ENCODE peak calls at places on chromosomes 5 and 9, in eight cellular contexts. U is WTC11, L is tibial artery, N is GM06990, J is astrocyte of the spinal cord, Z is cardiac fibroblast, G is choroid plexus epithelial cell, I is ovary. H is an unnamed sample.

GRCh38 chr5:95617057-95617456 is 2.8 kb upstream of the GPR150 start:
- DNase-seq in U (no peak), L (no peak), N (no peak), J (peak; percentile 23), Z (peak; percentile 92), G (peak; percentile 84), I (no peak), H (no peak)

GRCh38 chr9:76759726-76760125 is 4.5 kb upstream of the PCA3 start:
- DNase-seq in U (no peak), L (no peak), N (no peak), J (no peak), Z (no peak), G (no peak), I (no peak), H (peak; percentile 27)

GRCh38 chr5:116881921-116882531 is 307.4 kb upstream of the SEMA6A start:
- DNase-seq in U (no peak), L (no peak), N (no peak), J (no peak), Z (no peak), G (no peak), I (no peak), H (no peak)

GRCh38 chr5:102959055-102959454 is 160.9 kb downstream of the GIN1 start:
- DNase-seq in U (no peak), L (no peak), N (no peak), J (peak; percentile 94), Z (peak; percentile 95), G (peak; percentile 94), I (no peak), H (no peak)

GRCh38 chr9:116504893-116505480 is 182.1 kb upstream of the TRIM32 start:
- DNase-seq in U (no peak), L (no peak), N (peak; percentile 41), J (no peak), Z (no peak), G (no peak), I (no peak), H (no peak)

GRCh38 chr9:115367780-115368179 is 249.8 kb upstream of the TNC start:
- DNase-seq in U (no peak), L (no peak), N (no peak), J (peak; percentile 32), Z (peak; percentile 55), G (peak; percentile 55), I (no peak), H (no peak)

GRCh38 chr5:131377785-131378325 is 114.0 kb downstream of the CDC42SE2 start:
- DNase-seq in U (no peak), L (no peak), N (no peak), J (peak; percentile 68), Z (peak; percentile 69), G (peak; percentile 75), I (no peak), H (no peak)

GRCh38 chr5:135533346-135533745 is 2.4 kb downstream of the NEUROG1 start:
- DNase-seq in U (no peak), L (no peak), N (no peak), J (no peak), Z (no peak), G (no peak), I (no peak), H (no peak)

GRCh38 chr5:80955082-80955481 is 5.1 kb upstream of the RASGRF2 start:
- DNase-seq in U (no peak), L (no peak), N (no peak), J (no peak), Z (no peak), G (no peak), I (no peak), H (no peak)

GRCh38 chr5:75603421-75603820 is 7.8 kb upstream of the ANKDD1B start:
- DNase-seq in U (no peak), L (no peak), N (no peak), J (no peak), Z (no peak), G (peak; percentile 41), I (no peak), H (no peak)

GRCh38 chr5:100761192-100761591 is 141.9 kb downstream of the ST8SIA4 start:
- DNase-seq in U (no peak), L (no peak), N (no peak), J (peak; percentile 13), Z (peak; percentile 56), G (peak; percentile 59), I (no peak), H (no peak)

GRCh38 chr9:21392270-21392669 is 7.1 kb upstream of the IFNA2 start:
- DNase-seq in U (no peak), L (no peak), N (peak; percentile 33), J (no peak), Z (peak; percentile 29), G (peak; percentile 36), I (no peak), H (no peak)

GRCh38 chr9:120909904-120910303 is 16.7 kb downstream of the TRAF1 start:
- DNase-seq in U (no peak), L (no peak), N (no peak), J (no peak), Z (no peak), G (no peak), I (no peak), H (no peak)

GRCh38 chr9:112169368-112169767 is 5.7 kb downstream of the SUSD1 start:
- DNase-seq in U (no peak), L (no peak), N (no peak), J (no peak), Z (no peak), G (no peak), I (no peak), H (no peak)

GRCh38 chr9:112162644-112163413 is 12.3 kb downstream of the SUSD1 start:
- DNase-seq in U (no peak), L (no peak), N (no peak), J (no peak), Z (no peak), G (no peak), I (no peak), H (no peak)

GRCh38 chr9:112170235-112170634 is 4.9 kb downstream of the SUSD1 start:
- DNase-seq in U (no peak), L (no peak), N (no peak), J (no peak), Z (no peak), G (no peak), I (no peak), H (no peak)

GRCh38 chr9:112168197-112168596 is 6.9 kb downstream of the SUSD1 start:
- DNase-seq in U (no peak), L (no peak), N (no peak), J (no peak), Z (no peak), G (no peak), I (no peak), H (no peak)

DNA sequence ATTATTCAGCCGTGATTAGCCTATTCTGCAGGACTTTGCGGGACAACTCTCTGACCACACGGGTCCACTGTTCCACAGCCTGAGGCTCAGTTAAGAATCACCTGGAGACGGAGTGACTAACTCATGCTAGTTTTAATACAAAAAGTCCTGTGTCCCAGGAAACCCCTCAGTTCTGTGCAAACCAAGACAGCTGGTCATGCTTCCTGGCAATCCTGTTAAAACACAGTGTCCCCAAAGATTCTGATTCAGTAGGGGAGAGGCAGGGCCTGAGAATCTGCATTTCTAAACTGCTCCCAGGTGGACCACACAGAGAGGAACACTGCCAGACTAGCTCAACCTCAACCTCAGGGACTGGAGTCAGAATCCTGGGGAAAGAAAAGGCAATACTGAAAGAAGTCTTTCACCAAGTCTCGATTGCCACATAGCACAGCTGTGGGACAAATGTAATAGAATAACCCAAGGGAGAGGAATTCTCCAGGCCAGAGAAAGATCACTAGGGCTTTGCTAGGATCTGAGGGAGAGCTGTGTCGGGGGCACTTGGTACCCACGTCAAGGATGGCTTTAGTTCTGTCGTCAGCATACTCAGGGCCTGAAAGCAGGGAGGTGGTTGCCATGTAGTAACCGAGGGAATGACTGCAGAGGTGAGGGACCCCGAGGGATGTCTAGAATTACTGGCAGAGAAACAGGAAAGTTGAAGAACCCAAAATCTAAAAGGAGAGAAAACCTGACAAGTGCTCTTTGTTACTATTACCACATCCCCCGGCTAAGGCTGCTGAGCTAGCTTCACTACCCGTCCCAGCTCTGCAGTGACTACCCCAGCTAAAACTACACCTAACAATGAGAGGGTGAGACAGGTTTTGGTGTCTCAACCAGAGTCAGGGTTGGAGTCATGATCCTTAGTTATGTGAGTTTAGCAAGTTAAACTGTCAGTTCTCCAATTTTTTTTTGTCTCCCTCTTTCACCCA is 8.6 kb downstream of the SUSD1 start:
- DNase-seq in U (no peak), L (no peak), N (no peak), J (peak; percentile 43), Z (peak; percentile 61), G (peak; percentile 61), I (no peak), H (no peak)
- TF ChIP-seq CTCF in U (no peak), L (peak; percentile 14), N (no peak), J (peak; percentile 22), Z (peak; percentile 21), G (peak; percentile 48), I (no peak), H (no peak)

GRCh38 chr9:73269430-73270101 is 117.9 kb downstream of the ANXA1 start:
- DNase-seq in U (no peak), L (no peak), N (no peak), J (peak; percentile 58), Z (peak; percentile 49), G (peak; percentile 83), I (no peak), H (no peak)
- TF ChIP-seq CTCF in U (peak; percentile 13), L (no peak), N (peak; percentile 16), J (peak; percentile 35), Z (no peak), G (peak; percentile 52), I (no peak), H (peak; percentile 19)

GRCh38 chr5:127596501-127596900 is 52.4 kb upstream of the CTXN3 start:
- DNase-seq in U (no peak), L (no peak), N (no peak), J (no peak), Z (no peak), G (no peak), I (no peak), H (no peak)
- TF ChIP-seq CTCF in U (no peak), L (no peak), N (no peak), J (no peak), Z (no peak), G (no peak), I (no peak), H (no peak)

GRCh38 chr5:181084631-181085195 is 44.6 kb downstream of the BTNL9 start:
- DNase-seq in U (no peak), L (no peak), N (no peak), J (no peak), Z (no peak), G (no peak), I (no peak), H (no peak)

GRCh38 chr5:181086410-181087229 is 44.3 kb downstream of the OR2V1 start:
- DNase-seq in U (no peak), L (no peak), N (no peak), J (no peak), Z (no peak), G (no peak), I (no peak), H (no peak)

GRCh38 chr5:181092428-181092827 is 38.5 kb downstream of the OR2V1 start:
- DNase-seq in U (no peak), L (no peak), N (no peak), J (no peak), Z (no peak), G (no peak), I (no peak), H (no peak)

GRCh38 chr5:181087309-181087708 is 43.7 kb downstream of the OR2V1 start:
- DNase-seq in U (no peak), L (peak; percentile 49), N (no peak), J (no peak), Z (no peak), G (no peak), I (no peak), H (no peak)

DNA sequence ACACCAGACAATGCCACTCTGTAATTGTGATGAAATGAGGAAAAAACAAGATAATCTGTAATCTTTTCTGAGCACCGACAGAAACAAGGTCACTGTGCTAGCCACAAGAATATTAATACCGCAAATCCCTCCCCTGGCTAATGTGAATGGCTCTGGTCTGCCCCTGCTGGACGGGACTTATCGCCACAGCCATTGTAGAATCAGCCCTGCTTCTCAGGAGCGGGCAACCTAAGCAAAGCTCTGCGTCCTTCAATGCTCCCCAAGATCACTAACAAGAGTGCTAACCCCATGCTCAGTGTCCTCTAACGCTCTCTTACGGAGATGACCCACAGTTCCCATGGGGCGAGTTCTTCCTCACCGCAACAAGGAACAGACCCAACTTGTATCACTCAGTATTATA is 42.7 kb downstream of the OR2V1 start:
- DNase-seq in U (peak; percentile 62), L (no peak), N (no peak), J (no peak), Z (peak; percentile 28), G (peak; percentile 11), I (no peak), H (no peak)
- TF ChIP-seq CTCF in U (no peak), L (no peak), N (peak; percentile 39), J (peak; percentile 27), Z (peak; percentile 41), G (peak; percentile 50), I (no peak), H (peak; percentile 42)

H was measured in glutamatergic neuron.